ENCODE peak calls at places on chromosomes 12 and 14, in six cellular contexts. C is A549, L is GM12878, K is K562, S is HepG2, W is endothelial cell of umbilical vein. B is an unnamed sample.

GRCh38 chr14:54804720-54805060 is 97.9 kb downstream of the GCH1 start:
- DNase-seq in C (no peak), L (no peak), K (no peak), S (no peak), W (no peak), B (no peak)

GRCh38 chr12:54294152-54294913 is 6.5 kb downstream of the NFE2 start:
- DNase-seq in C (peak; percentile 83), L (no peak), K (peak; percentile 85), S (peak; percentile 89), W (peak; percentile 53), B (peak; percentile 79)

GRCh38 chr14:73208390-73208789 is 28.9 kb upstream of the PAPLN start:
- DNase-seq in C (no peak), L (no peak), K (no peak), S (no peak), W (no peak), B (peak; percentile 30)

GRCh38 chr12:89051065-89051677 is 301.1 kb downstream of the DUSP6 start:
- DNase-seq in C (peak; percentile 51), L (no peak), K (peak; percentile 30), S (peak; percentile 38), W (peak; percentile 88), B (peak; percentile 82)

GRCh38 chr12:32106153-32106516 is 512 bp upstream of the BICD1 start:
- DNase-seq in C (no peak), L (no peak), K (peak; percentile 29), S (no peak), W (no peak), B (no peak)

GRCh38 chr14:54599932-54600331 is 33.0 kb downstream of the SAMD4A start:
- DNase-seq in C (no peak), L (no peak), K (no peak), S (no peak), W (peak; percentile 76), B (no peak)

GRCh38 chr12:82835217-82835616 is 148.5 kb downstream of the TMTC2 start:
- DNase-seq in C (no peak), L (no peak), K (no peak), S (no peak), W (peak; percentile 76), B (no peak)

GRCh38 chr14:49977126-49977841 is 84.4 kb downstream of the ARF6 start:
- DNase-seq in C (no peak), L (no peak), K (peak; percentile 27), S (no peak), W (peak; percentile 27), B (peak; percentile 61)

GRCh38 chr14:33914676-33915516 is 36.0 kb downstream of the EGLN3 start:
- DNase-seq in C (peak; percentile 39), L (no peak), K (peak; percentile 25), S (no peak), W (peak; percentile 86), B (no peak)

GRCh38 chr12:981176-981828 is 9.7 kb upstream of the ERC1 start:
- DNase-seq in C (no peak), L (no peak), K (no peak), S (no peak), W (peak; percentile 42), B (no peak)

GRCh38 chr14:60655114-60655897 is 6.0 kb upstream of the SIX1 start:
- DNase-seq in C (no peak), L (no peak), K (no peak), S (no peak), W (no peak), B (no peak)

GRCh38 chr12:22101749-22102243 is 55.8 kb downstream of the CMAS start:
- DNase-seq in C (no peak), L (no peak), K (no peak), S (no peak), W (peak; percentile 78), B (peak; percentile 51)

GRCh38 chr12:120940799-120941198 is 36.6 kb upstream of the SPPL3 start:
- DNase-seq in C (no peak), L (no peak), K (no peak), S (no peak), W (no peak), B (peak; percentile 73)

GRCh38 chr12:9719835-9720234 is 13.1 kb downstream of the CLECL1 start:
- DNase-seq in C (no peak), L (no peak), K (no peak), S (no peak), W (no peak), B (no peak)

GRCh38 chr12:92561543-92561899 is 141.3 kb upstream of the PLEKHG7 start:
- DNase-seq in C (no peak), L (no peak), K (no peak), S (no peak), W (peak; percentile 72), B (no peak)

GRCh38 chr12:62211510-62211909 is 48.7 kb upstream of the USP15 start:
- DNase-seq in C (no peak), L (no peak), K (no peak), S (no peak), W (no peak), B (peak; percentile 91)

GRCh38 chr14:90060965-90061848 is 587 bp upstream of the KCNK13 start:
- DNase-seq in C (no peak), L (no peak), K (no peak), S (no peak), W (no peak), B (no peak)

GRCh38 chr14:102668291-102668873 is 75.9 kb downstream of the RCOR1 start:
- DNase-seq in C (no peak), L (no peak), K (no peak), S (no peak), W (no peak), B (no peak)

GRCh38 chr12:93122089-93122488 is 193.0 kb upstream of the EEA1 start:
- DNase-seq in C (no peak), L (no peak), K (no peak), S (peak; percentile 64), W (no peak), B (no peak)

GRCh38 chr12:13581031-13581430 is 384.5 kb downstream of the EMP1 start:
- DNase-seq in C (no peak), L (no peak), K (no peak), S (no peak), W (no peak), B (no peak)

DNA sequence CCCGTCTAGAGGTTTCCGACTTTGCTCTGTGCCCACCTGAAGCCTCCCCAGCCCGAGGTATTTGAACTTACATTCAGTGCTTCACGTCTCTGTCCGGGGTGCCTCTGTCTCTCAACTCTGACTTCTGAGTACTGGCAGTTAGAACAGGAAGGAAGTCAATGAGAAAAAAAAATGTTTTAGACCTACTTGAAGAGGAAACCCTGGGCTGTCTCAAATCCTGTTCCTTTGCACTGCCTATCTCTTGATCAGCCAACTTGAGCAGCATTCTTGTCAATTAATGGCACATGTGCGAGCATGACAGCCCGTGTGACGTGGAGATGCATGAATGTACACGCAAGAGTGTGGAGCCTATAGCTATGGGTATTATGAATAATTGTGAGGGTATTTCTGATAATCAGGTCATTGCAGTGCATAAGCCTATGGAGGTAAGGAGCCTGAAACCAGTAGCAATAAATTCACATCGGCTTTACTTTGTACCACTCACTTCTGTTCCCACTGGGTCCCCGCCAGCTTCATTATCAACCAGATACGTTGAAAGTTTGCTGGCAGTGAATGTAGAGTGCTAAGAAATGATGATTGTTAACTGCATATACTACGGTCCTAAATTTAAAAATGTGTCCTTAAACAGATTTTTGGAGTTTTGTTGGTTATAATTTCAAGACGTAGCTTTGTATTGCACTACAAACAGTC is at the start of gene ARHGDIB:
- DNase-seq in C (no peak), L (peak; percentile 87), K (peak; percentile 14), S (no peak), W (peak; percentile 90), B (peak; percentile 95)
- TF ChIP-seq MYC in C (no peak), L (no peak), K (no peak), S (no peak), W (peak; percentile 67), B (peak; percentile 92)

GRCh38 chr14:69711065-69711464 is 55.9 kb upstream of the SRSF5 start:
- DNase-seq in C (no peak), L (no peak), K (no peak), S (no peak), W (no peak), B (no peak)

GRCh38 chr14:69710378-69710777 is 56.6 kb upstream of the SRSF5 start:
- DNase-seq in C (no peak), L (no peak), K (no peak), S (no peak), W (no peak), B (no peak)

GRCh38 chr14:69711471-69712216 is 55.3 kb upstream of the SRSF5 start:
- DNase-seq in C (no peak), L (no peak), K (no peak), S (no peak), W (no peak), B (no peak)

GRCh38 chr14:69708049-69708448 is 58.9 kb upstream of the SRSF5 start:
- DNase-seq in C (no peak), L (no peak), K (no peak), S (no peak), W (no peak), B (no peak)

GRCh38 chr14:69708586-69709169 is 58.3 kb upstream of the SRSF5 start:
- DNase-seq in C (no peak), L (no peak), K (no peak), S (peak; percentile 41), W (no peak), B (peak; percentile 18)
- TF ChIP-seq CTCF in C (peak; percentile 35), L (peak; percentile 30), K (peak; percentile 45), S (peak; percentile 50), W (no peak), B (peak; percentile 10)

GRCh38 chr14:95520346-95520745 is 3.9 kb upstream of the SYNE3 start:
- DNase-seq in C (no peak), L (no peak), K (no peak), S (no peak), W (no peak), B (peak; percentile 83)

GRCh38 chr14:95519699-95520098 is 3.2 kb upstream of the SYNE3 start:
- DNase-seq in C (no peak), L (no peak), K (no peak), S (no peak), W (peak; percentile 81), B (peak; percentile 89)

GRCh38 chr14:95516554-95517209 is at the start of gene SYNE3:
- DNase-seq in C (peak; percentile 46), L (no peak), K (peak; percentile 80), S (no peak), W (no peak), B (peak; percentile 77)

GRCh38 chr14:95515523-95516517 is 630 bp downstream of the SYNE3 start:
- DNase-seq in C (peak; percentile 74), L (no peak), K (peak; percentile 73), S (peak; percentile 39), W (peak; percentile 49), B (peak; percentile 87)

DNA sequence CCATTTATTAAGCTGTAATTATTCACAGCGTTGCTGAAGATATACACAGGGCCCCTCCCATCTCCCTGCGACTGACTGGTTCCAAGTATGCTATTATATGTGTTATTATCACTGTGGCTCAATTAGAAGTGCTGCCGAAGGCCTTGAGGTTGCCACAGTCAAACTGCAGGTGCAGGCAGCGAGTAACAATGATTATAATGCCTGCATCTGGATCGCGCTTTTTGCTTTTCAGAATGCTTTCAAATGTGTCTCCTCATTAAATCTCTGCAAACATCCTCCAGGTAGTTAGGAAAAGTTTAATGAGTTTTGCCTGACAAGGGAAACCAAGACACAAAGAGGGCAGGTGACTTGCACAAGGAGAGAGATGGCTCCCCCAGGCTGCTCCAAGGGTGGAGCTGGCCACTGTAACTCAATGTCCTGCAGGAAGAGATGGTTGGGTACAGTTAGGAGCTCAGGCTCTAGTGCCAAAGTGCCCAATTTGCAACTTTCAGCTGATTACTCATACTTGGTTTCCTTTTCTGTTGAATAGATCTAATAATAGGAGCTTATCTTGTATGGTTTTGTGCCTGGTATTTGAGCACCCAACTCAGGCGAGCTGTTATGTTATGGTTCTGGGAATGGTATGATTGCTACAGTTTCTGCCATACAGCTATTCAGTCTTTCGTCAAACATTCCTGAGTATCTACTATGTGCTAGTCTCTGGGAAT is 1.7 kb upstream of the SYNE3 start:
- DNase-seq in C (no peak), L (no peak), K (no peak), S (no peak), W (peak; percentile 63), B (peak; percentile 49)
- TF ChIP-seq MAX in C (no peak), L (no peak), K (no peak), S (no peak), W (no peak), B (no peak)

GRCh38 chr14:92440345-92441003 is 73.1 kb upstream of the RIN3 start:
- DNase-seq in C (no peak), L (no peak), K (no peak), S (no peak), W (no peak), B (no peak)
- TF ChIP-seq MYC in C (no peak), L (no peak), K (no peak), S (no peak), W (no peak), B (no peak)